ENCODE peak calls at places on chromosomes 7 and 10, in five cellular contexts. V is prostate gland, F is GM23248, I is hepatocyte, R is A549. X is an unnamed sample.
A peak's percentile ranks its signal among the peaks of the same experiment; 100 is the strongest.

GRCh38 chr10:103855424-103855823 is at the start of gene SH3PXD2A:
- DNase-seq in V (peak; percentile 46), F (peak; percentile 64), I (peak; percentile 83), R (peak; percentile 62), X (no peak)

GRCh38 chr7:144786522-144786921 is 49.3 kb downstream of the TPK1 start:
- DNase-seq in V (no peak), F (no peak), I (no peak), R (no peak), X (peak; percentile 22)

GRCh38 chr7:76037310-76037709 is 10.5 kb downstream of the STYXL1 start:
- DNase-seq in V (no peak), F (peak; percentile 98), I (no peak), R (no peak), X (no peak)

GRCh38 chr7:66283003-66283920 is 78.1 kb downstream of the TPST1 start:
- DNase-seq in V (no peak), F (peak; percentile 93), I (no peak), R (peak; percentile 25), X (no peak)

GRCh38 chr10:70575486-70575873 is 27.1 kb downstream of the PRF1 start:
- DNase-seq in V (no peak), F (peak; percentile 22), I (no peak), R (no peak), X (no peak)

GRCh38 chr7:101882595-101883564 is 65.5 kb downstream of the CUX1 start:
- DNase-seq in V (peak; percentile 97), F (peak; percentile 100), I (peak; percentile 94), R (peak; percentile 96), X (peak; percentile 91)

GRCh38 chr10:20767028-20767427 is 130.1 kb downstream of the NEBL start:
- DNase-seq in V (no peak), F (peak; percentile 48), I (no peak), R (no peak), X (no peak)

GRCh38 chr10:102064503-102064867 is 664 bp upstream of the HPS6 start:
- DNase-seq in V (no peak), F (no peak), I (no peak), R (no peak), X (no peak)

GRCh38 chr10:23693895-23694294 is 255.0 kb downstream of the OTUD1 start:
- DNase-seq in V (no peak), F (no peak), I (peak; percentile 19), R (no peak), X (no peak)

GRCh38 chr10:95517536-95518454 is 43.4 kb downstream of the SORBS1 start:
- DNase-seq in V (no peak), F (peak; percentile 57), I (peak; percentile 76), R (no peak), X (peak; percentile 75)

GRCh38 chr7:122511268-122511667 is 187.6 kb downstream of the RNF133 start:
- DNase-seq in V (no peak), F (no peak), I (no peak), R (no peak), X (no peak)

GRCh38 chr7:64878684-64879083 is 24.4 kb upstream of the ZNF273 start:
- DNase-seq in V (no peak), F (peak; percentile 17), I (no peak), R (no peak), X (no peak)

GRCh38 chr7:107551936-107552335 is 11.8 kb downstream of the COG5 start:
- DNase-seq in V (no peak), F (peak; percentile 12), I (no peak), R (no peak), X (no peak)

GRCh38 chr7:91344911-91345310 is 80.7 kb downstream of the FZD1 start:
- DNase-seq in V (no peak), F (no peak), I (no peak), R (no peak), X (no peak)

GRCh38 chr10:103592186-103593021 is 98.9 kb downstream of the NEURL1 start:
- DNase-seq in V (no peak), F (peak; percentile 61), I (peak; percentile 74), R (peak; percentile 94), X (peak; percentile 48)

GRCh38 chr7:143002856-143003255 is 24.1 kb downstream of the OR9A2 start:
- DNase-seq in V (peak; percentile 84), F (no peak), I (peak; percentile 33), R (no peak), X (peak; percentile 92)

GRCh38 chr10:91307489-91307888 is 87.0 kb downstream of the PCGF5 start:
- DNase-seq in V (no peak), F (no peak), I (no peak), R (no peak), X (no peak)

GRCh38 chr10:1661861-1662260 is 75.5 kb downstream of the ADARB2 start:
- DNase-seq in V (no peak), F (no peak), I (no peak), R (no peak), X (no peak)

GRCh38 chr10:23439920-23440875 is 1.3 kb downstream of the OTUD1 start:
- DNase-seq in V (peak; percentile 12), F (peak; percentile 85), I (peak; percentile 58), R (peak; percentile 14), X (peak; percentile 30)

GRCh38 chr10:60032723-60033122 is 126.4 kb upstream of the CCDC6 start:
- DNase-seq in V (peak; percentile 71), F (peak; percentile 47), I (peak; percentile 68), R (peak; percentile 35), X (peak; percentile 62)

GRCh38 chr10:126945351-126946035 is 40.3 kb downstream of the DOCK1 start:
- DNase-seq in V (no peak), F (peak; percentile 20), I (no peak), R (no peak), X (no peak)

GRCh38 chr10:29896053-29896452 is 163.3 kb downstream of the JCAD start:
- DNase-seq in V (no peak), F (peak; percentile 53), I (no peak), R (no peak), X (no peak)

GRCh38 chr10:125135771-125136035 is 24.7 kb downstream of the CTBP2 start:
- DNase-seq in V (no peak), F (no peak), I (no peak), R (no peak), X (no peak)

GRCh38 chr7:40599836-40600235 is 465.0 kb downstream of the SUGCT start:
- DNase-seq in V (no peak), F (no peak), I (no peak), R (no peak), X (no peak)

GRCh38 chr7:156585025-156585648 is 55.4 kb upstream of the RNF32 start:
- DNase-seq in V (no peak), F (no peak), I (no peak), R (no peak), X (no peak)

GRCh38 chr10:94125856-94126255 is 132.1 kb downstream of the PLCE1 start:
- DNase-seq in V (no peak), F (peak; percentile 79), I (no peak), R (no peak), X (no peak)

GRCh38 chr7:122212754-122213153 is 68.7 kb upstream of the AASS start:
- DNase-seq in V (no peak), F (no peak), I (no peak), R (no peak), X (no peak)

GRCh38 chr10:5627486-5628044 is 38.8 kb downstream of the ASB13 start:
- DNase-seq in V (no peak), F (no peak), I (no peak), R (no peak), X (peak; percentile 52)

GRCh38 chr10:22753786-22754185 is 39.4 kb upstream of the PIP4K2A start:
- DNase-seq in V (no peak), F (no peak), I (no peak), R (no peak), X (no peak)

GRCh38 chr7:112505495-112505894 is 24.7 kb downstream of the LSMEM1 start:
- DNase-seq in V (no peak), F (no peak), I (peak; percentile 34), R (no peak), X (no peak)

GRCh38 chr7:76426246-76426645 is 1.5 kb downstream of the ZP3 start:
- DNase-seq in V (no peak), F (no peak), I (no peak), R (no peak), X (no peak)

GRCh38 chr7:27113991-27114866 is 11.7 kb upstream of the HOXA2 start:
- DNase-seq in V (peak; percentile 56), F (peak; percentile 6), I (peak; percentile 55), R (peak; percentile 73), X (no peak)
- H3K4me1 ChIP-seq in V (peaks cover 3% of the 10 kb centered on the region), F (peaks cover 7% of the 10 kb centered on the region), I (peaks cover 18% of the 10 kb centered on the region), R (peaks cover 59% of the 10 kb centered on the region), X (no peaks in the 10 kb centered on the region)

GRCh38 chr7:158204453-158204852 is 383.2 kb downstream of the PTPRN2 start:
- DNase-seq in V (no peak), F (no peak), I (no peak), R (no peak), X (no peak)
- H3K9me3 ChIP-seq in V (no peaks in the 10 kb centered on the region), F (no peaks in the 10 kb centered on the region), I (no peaks in the 10 kb centered on the region), R (no peaks in the 10 kb centered on the region), X (no peaks in the 10 kb centered on the region)

DNA sequence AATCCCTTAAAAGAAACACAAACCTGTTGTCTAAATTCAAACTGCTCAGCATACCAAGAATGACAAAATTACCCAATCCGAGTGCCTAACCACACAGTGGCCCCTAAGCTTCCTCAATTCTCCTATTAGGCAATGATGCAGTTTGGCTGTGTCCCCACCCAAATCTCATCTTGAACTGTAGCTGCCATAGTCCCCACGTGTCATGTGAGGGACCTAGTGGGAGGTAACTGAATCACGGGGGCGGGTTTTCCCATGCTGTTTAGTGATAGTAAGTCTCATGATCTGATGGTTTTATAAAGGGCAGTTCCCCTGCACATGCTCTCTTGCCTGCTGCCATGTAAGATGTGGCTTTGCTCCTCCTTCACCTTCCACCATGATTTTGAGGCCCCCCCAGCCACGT is 21.9 kb downstream of the PSAP start:
- DNase-seq in V (no peak), F (peak; percentile 19), I (no peak), R (no peak), X (no peak)
- H3K27ac ChIP-seq in V (no peak overlapping the region), F (no peak overlapping the region), I (no peak overlapping the region), R (no peak overlapping the region), X (no peak overlapping the region)

GRCh38 chr10:44804661-44805060 is 106.5 kb upstream of the TMEM72 start:
- DNase-seq in V (no peak), F (peak; percentile 22), I (no peak), R (no peak), X (no peak)
- H3K4me1 ChIP-seq in V (no peaks in the 10 kb centered on the region), F (peaks cover 13% of the 10 kb centered on the region), I (no peaks in the 10 kb centered on the region), R (no peaks in the 10 kb centered on the region), X (no peaks in the 10 kb centered on the region)

GRCh38 chr10:92876509-92877036 is 28.3 kb downstream of the EXOC6 start:
- DNase-seq in V (no peak), F (no peak), I (no peak), R (no peak), X (no peak)
- H3K9me3 ChIP-seq in V (no peaks in the 10 kb centered on the region), F (no peaks in the 10 kb centered on the region), I (no peaks in the 10 kb centered on the region), R (no peaks in the 10 kb centered on the region), X (no peaks in the 10 kb centered on the region)

GRCh38 chr10:13047529-13048206 is 46.2 kb upstream of the CCDC3 start:
- DNase-seq in V (no peak), F (no peak), I (no peak), R (no peak), X (no peak)
- H3K27ac ChIP-seq in V (no peak overlapping the region), F (no peak overlapping the region), I (no peak overlapping the region), R (no peak overlapping the region), X (no peak overlapping the region)